ENCODE peak calls at places on chromosomes 3 and 15, in seven cellular contexts. Q is NCI-H1048; Y is CD4-positive, alpha-beta memory T cell; R is NCI-H460; H is AML-193; V is psoas muscle; P is stimulated activated CD4-positive, alpha-beta T cell treated with anti-CD3 and anti-CD28 coated beads, Interleukin-2, amount 100 ng/mL, for 4 hours. T is an unnamed sample.

GRCh38 chr3:107679911-107680310 is 157.1 kb downstream of the BBX start:
- DNase-seq in Q (no peak), V (no peak), R (no peak), P (no peak), H (no peak), Y (no peak), T (no peak)

GRCh38 chr3:168608926-168609325 is 513.2 kb upstream of the GOLIM4 start:
- DNase-seq in H (no peak), Y (no peak), R (no peak), V (no peak), P (no peak), Q (no peak), T (no peak)

GRCh38 chr3:32421991-32422859 is 30.6 kb downstream of the CMTM7 start:
- DNase-seq in R (peak), V (peak), H (peak), Y (no peak), Q (no peak), P (no peak), T (peak)

GRCh38 chr3:157618075-157618760 is 115.0 kb upstream of the VEPH1 start:
- DNase-seq in P (no peak), V (no peak), H (peak), R (peak), Q (peak), Y (no peak), T (peak)

GRCh38 chr15:91311986-91312385 is 211.9 kb downstream of the SV2B start:
- DNase-seq in Y (no peak), Q (no peak), P (no peak), R (no peak), V (no peak), H (peak), T (no peak)

GRCh38 chr15:34185666-34186065 is 24.2 kb downstream of the KATNBL1 start:
- DNase-seq in Y (no peak), V (no peak), H (no peak), Q (no peak), P (no peak), R (no peak), T (no peak)

GRCh38 chr15:71149645-71150557 is 34.6 kb downstream of the THSD4 start:
- DNase-seq in Y (no peak), V (no peak), R (no peak), P (no peak), Q (no peak), H (no peak), T (no peak)

GRCh38 chr3:9688961-9689360 is 14.7 kb upstream of the CPNE9 start:
- DNase-seq in V (no peak), R (no peak), P (no peak), Q (no peak), Y (no peak), H (no peak), T (no peak)

GRCh38 chr3:72338942-72339749 is 509.1 kb downstream of the SHQ1 start:
- DNase-seq in Y (no peak), Q (no peak), H (no peak), V (peak), P (peak), R (peak), T (peak)

GRCh38 chr3:172280406-172281051 is 167.7 kb downstream of the GHSR start:
- DNase-seq in H (no peak), V (no peak), P (no peak), Q (no peak), R (no peak), Y (no peak), T (peak)

T was measured in AG04449.